ENCODE peak calls at places on chromosomes 12 and 14, in five cellular contexts. One of them, this sample, is unnamed.

GRCh38 chr14:90061849-90062794 is at the start of gene KCNK13:
- DNase-seq in GM23338: peak
- DNase-seq in thyroid gland: peak
- DNase-seq in AG04450: no peak
- DNase-seq in left lung: peak
- DNase-seq in this sample: no peak

GRCh38 chr12:9024512-9024911 is 35.2 kb downstream of the KLRG1 start:
- DNase-seq in thyroid gland: no peak
- DNase-seq in GM23338: no peak
- DNase-seq in left lung: no peak
- DNase-seq in AG04450: no peak
- DNase-seq in this sample: no peak

GRCh38 chr12:122868471-122869177 is 27.3 kb downstream of the VPS37B start:
- DNase-seq in AG04450: no peak
- DNase-seq in left lung: no peak
- DNase-seq in GM23338: no peak
- DNase-seq in thyroid gland: no peak
- DNase-seq in this sample: no peak

GRCh38 chr14:99195602-99196309 is 76.2 kb downstream of the BCL11B start:
- DNase-seq in left lung: peak
- DNase-seq in thyroid gland: peak
- DNase-seq in AG04450: no peak
- DNase-seq in GM23338: no peak
- DNase-seq in this sample: no peak

GRCh38 chr14:31699809-31700208 is 138.6 kb downstream of the NUBPL start:
- DNase-seq in AG04450: no peak
- DNase-seq in GM23338: no peak
- DNase-seq in left lung: no peak
- DNase-seq in thyroid gland: no peak
- DNase-seq in this sample: no peak

GRCh38 chr14:85634205-85634604 is 104.3 kb downstream of the FLRT2 start:
- DNase-seq in thyroid gland: no peak
- DNase-seq in GM23338: no peak
- DNase-seq in left lung: no peak
- DNase-seq in AG04450: no peak
- DNase-seq in this sample: peak

GRCh38 chr14:50320279-50320678 is 8.2 kb downstream of the DMAC2L start:
- DNase-seq in AG04450: no peak
- DNase-seq in GM23338: no peak
- DNase-seq in thyroid gland: no peak
- DNase-seq in left lung: no peak
- DNase-seq in this sample: no peak

GRCh38 chr12:19965196-19966038 is 402.9 kb upstream of the PDE3A start:
- DNase-seq in left lung: no peak
- DNase-seq in AG04450: no peak
- DNase-seq in thyroid gland: no peak
- DNase-seq in GM23338: no peak
- DNase-seq in this sample: no peak

GRCh38 chr14:71733210-71733883 is 198.9 kb upstream of the RGS6 start:
- DNase-seq in AG04450: no peak
- DNase-seq in thyroid gland: no peak
- DNase-seq in left lung: no peak
- DNase-seq in GM23338: no peak
- DNase-seq in this sample: no peak

GRCh38 chr12:109580272-109580671 is 6.7 kb downstream of the MVK start:
- DNase-seq in thyroid gland: no peak
- DNase-seq in AG04450: no peak
- DNase-seq in GM23338: no peak
- DNase-seq in left lung: no peak
- DNase-seq in this sample: no peak

GRCh38 chr12:89861086-89861485 is 152.4 kb upstream of the ATP2B1 start:
- DNase-seq in GM23338: no peak
- DNase-seq in AG04450: no peak
- DNase-seq in left lung: no peak
- DNase-seq in thyroid gland: no peak
- DNase-seq in this sample: no peak

GRCh38 chr12:80937391-80938238 is at the start of gene LIN7A:
- DNase-seq in left lung: peak
- DNase-seq in thyroid gland: peak
- DNase-seq in AG04450: no peak
- DNase-seq in GM23338: peak
- DNase-seq in this sample: no peak

GRCh38 chr12:53076461-53076860 is 2.7 kb downstream of the SPRYD3 start:
- DNase-seq in AG04450: no peak
- DNase-seq in left lung: no peak
- DNase-seq in thyroid gland: no peak
- DNase-seq in GM23338: no peak
- DNase-seq in this sample: no peak

GRCh38 chr14:69226736-69227135 is 33.2 kb upstream of the GALNT16 start:
- DNase-seq in AG04450: no peak
- DNase-seq in thyroid gland: no peak
- DNase-seq in GM23338: no peak
- DNase-seq in left lung: no peak
- DNase-seq in this sample: no peak

GRCh38 chr12:69204191-69204590 is 35.2 kb upstream of the CPSF6 start:
- DNase-seq in AG04450: no peak
- DNase-seq in left lung: no peak
- DNase-seq in GM23338: no peak
- DNase-seq in thyroid gland: no peak
- DNase-seq in this sample: no peak

GRCh38 chr12:49942921-49943662 is 7.4 kb upstream of the AQP2 start:
- DNase-seq in AG04450: no peak
- DNase-seq in left lung: peak
- DNase-seq in GM23338: no peak
- DNase-seq in thyroid gland: peak
- DNase-seq in this sample: no peak

GRCh38 chr14:70934502-70935134 is 27.4 kb downstream of the PCNX1 start:
- DNase-seq in GM23338: no peak
- DNase-seq in left lung: no peak
- DNase-seq in AG04450: peak
- DNase-seq in thyroid gland: no peak
- DNase-seq in this sample: no peak

GRCh38 chr14:73295198-73295796 is 58.0 kb downstream of the PAPLN start:
- DNase-seq in thyroid gland: no peak
- DNase-seq in GM23338: peak
- DNase-seq in AG04450: no peak
- DNase-seq in left lung: no peak
- DNase-seq in this sample: peak

GRCh38 chr14:22179190-22179589 is 409.8 kb downstream of the DAD1 start:
- DNase-seq in AG04450: no peak
- DNase-seq in GM23338: no peak
- DNase-seq in left lung: no peak
- DNase-seq in thyroid gland: no peak
- DNase-seq in this sample: no peak

GRCh38 chr14:74514471-74514932 is 20.9 kb downstream of the ISCA2 start:
- DNase-seq in left lung: no peak
- DNase-seq in AG04450: no peak
- DNase-seq in thyroid gland: peak
- DNase-seq in GM23338: peak
- DNase-seq in this sample: no peak

GRCh38 chr14:32043624-32044023 is 33.5 kb upstream of the ARHGAP5 start:
- DNase-seq in AG04450: no peak
- DNase-seq in left lung: no peak
- DNase-seq in thyroid gland: no peak
- DNase-seq in GM23338: no peak
- DNase-seq in this sample: no peak

GRCh38 chr14:88838015-88838414 is 13.6 kb downstream of the TTC8 start:
- DNase-seq in AG04450: no peak
- DNase-seq in thyroid gland: no peak
- DNase-seq in GM23338: no peak
- DNase-seq in left lung: no peak
- DNase-seq in this sample: no peak

GRCh38 chr12:25855716-25856115 is 102.8 kb upstream of the RASSF8 start:
- DNase-seq in thyroid gland: no peak
- DNase-seq in GM23338: no peak
- DNase-seq in AG04450: no peak
- DNase-seq in left lung: no peak
- DNase-seq in this sample: no peak

GRCh38 chr12:76781321-76781720 is 17.4 kb downstream of the ZDHHC17 start:
- DNase-seq in AG04450: no peak
- DNase-seq in GM23338: peak
- DNase-seq in left lung: no peak
- DNase-seq in thyroid gland: no peak
- DNase-seq in this sample: no peak

GRCh38 chr14:91065266-91065665 is 4.8 kb upstream of the RPS6KA5 start:
- DNase-seq in GM23338: no peak
- DNase-seq in AG04450: no peak
- DNase-seq in left lung: no peak
- DNase-seq in thyroid gland: peak
- DNase-seq in this sample: no peak

GRCh38 chr14:21244546-21244945 is 24.7 kb downstream of the HNRNPC start:
- DNase-seq in thyroid gland: no peak
- DNase-seq in left lung: no peak
- DNase-seq in AG04450: no peak
- DNase-seq in GM23338: no peak
- DNase-seq in this sample: no peak

GRCh38 chr12:57162541-57163125 is 15.2 kb upstream of the LRP1-AS start:
- DNase-seq in thyroid gland: no peak
- DNase-seq in left lung: peak
- DNase-seq in GM23338: no peak
- DNase-seq in AG04450: no peak
- DNase-seq in this sample: no peak

GRCh38 chr12:57159341-57159740 is 11.9 kb upstream of the LRP1-AS start:
- DNase-seq in thyroid gland: no peak
- DNase-seq in AG04450: no peak
- DNase-seq in GM23338: no peak
- DNase-seq in left lung: peak
- DNase-seq in this sample: no peak

GRCh38 chr12:57161491-57161890 is 14.1 kb upstream of the LRP1-AS start:
- DNase-seq in AG04450: no peak
- DNase-seq in left lung: no peak
- DNase-seq in GM23338: no peak
- DNase-seq in thyroid gland: no peak
- DNase-seq in this sample: no peak

GRCh38 chr12:57160021-57160420 is 12.6 kb upstream of the LRP1-AS start:
- DNase-seq in GM23338: no peak
- DNase-seq in left lung: peak
- DNase-seq in thyroid gland: no peak
- DNase-seq in AG04450: no peak
- DNase-seq in this sample: no peak

GRCh38 chr12:57160741-57161140 is 13.3 kb upstream of the LRP1-AS start:
- DNase-seq in thyroid gland: no peak
- DNase-seq in left lung: peak
- DNase-seq in AG04450: no peak
- DNase-seq in GM23338: no peak
- DNase-seq in this sample: no peak
- TF ChIP-seq CTCF in thyroid gland: no peak
- TF ChIP-seq CTCF in left lung: no peak
- TF ChIP-seq CTCF in AG04450: no peak
- TF ChIP-seq CTCF in GM23338: no peak
- TF ChIP-seq CTCF in this sample: no peak

DNA sequence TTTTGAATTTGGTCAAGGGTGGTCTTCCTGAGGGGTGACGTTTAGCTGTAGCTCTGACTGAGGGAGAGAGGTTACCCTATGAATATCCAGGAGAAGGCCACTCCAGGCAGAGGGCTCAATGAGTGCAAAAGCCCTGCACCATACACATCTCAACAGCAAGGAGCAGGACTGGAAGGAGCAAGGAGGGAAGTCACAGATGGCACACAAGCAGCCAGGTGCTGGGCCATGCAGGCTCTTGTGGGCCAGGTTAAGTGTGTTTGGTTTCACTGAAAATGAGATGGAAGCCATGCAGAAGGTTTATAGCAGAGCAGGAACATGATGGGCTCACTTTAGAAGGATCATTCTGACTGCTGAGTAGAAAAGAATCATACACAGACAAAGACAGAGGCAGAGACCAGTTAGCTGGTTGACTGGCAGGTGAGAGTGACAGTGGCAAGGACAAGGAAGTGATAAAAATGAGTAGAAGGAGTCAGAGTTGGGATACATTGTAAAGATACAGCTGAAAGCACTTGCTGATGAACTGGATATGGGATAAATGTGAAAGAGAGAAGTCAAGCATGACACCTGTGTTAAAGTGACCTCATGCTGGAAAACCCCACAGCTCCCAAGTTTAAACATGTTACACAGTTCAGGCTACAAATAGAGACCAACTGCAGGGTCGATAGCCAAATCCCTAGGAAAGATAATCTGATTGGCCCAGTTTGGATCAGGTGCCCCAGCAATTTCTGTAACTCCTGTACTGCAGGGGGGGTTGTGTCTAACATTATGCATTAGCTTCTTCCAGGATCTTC is 81.1 kb downstream of the PRKD1 start:
- DNase-seq in thyroid gland: no peak
- DNase-seq in GM23338: no peak
- DNase-seq in AG04450: peak
- DNase-seq in left lung: no peak
- DNase-seq in this sample: no peak
- H3K4me3 ChIP-seq in thyroid gland: no peak
- H3K4me3 ChIP-seq in GM23338: no peak
- H3K4me3 ChIP-seq in AG04450: no peak
- H3K4me3 ChIP-seq in left lung: no peak
- H3K4me3 ChIP-seq in this sample: no peak

DNA sequence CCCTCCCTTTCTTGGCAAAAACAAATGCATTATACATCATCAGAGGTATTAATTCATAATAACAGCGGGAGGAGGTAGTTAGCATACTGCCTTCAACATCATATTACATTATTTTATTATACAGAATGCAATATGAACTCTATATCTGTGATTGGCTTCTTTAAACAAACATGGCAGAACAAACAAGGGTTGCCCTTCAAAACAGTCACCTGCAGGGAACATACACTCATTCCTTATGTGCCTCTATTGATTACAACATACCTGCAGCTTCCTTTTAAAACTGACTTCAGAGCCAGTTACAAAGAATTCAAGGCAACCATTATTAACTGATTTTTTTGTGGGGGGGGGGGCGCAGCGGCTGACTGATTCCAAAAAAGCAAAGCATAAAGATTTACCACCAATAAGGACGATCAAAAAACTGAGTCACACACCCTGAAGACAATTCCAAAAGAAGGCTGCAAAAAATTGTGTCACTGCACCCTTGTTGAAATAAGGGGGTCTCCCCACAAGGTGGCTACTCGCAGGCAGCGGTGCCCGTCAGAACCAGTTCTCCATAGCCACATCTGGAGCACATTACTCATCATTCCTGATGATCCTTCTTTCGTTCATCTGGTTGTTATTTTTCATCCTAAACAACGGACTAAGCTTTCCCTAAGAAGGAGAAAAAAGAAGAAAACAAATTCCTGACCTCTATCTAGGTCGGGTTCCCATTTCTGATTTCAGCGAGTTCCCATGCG is 51.8 kb downstream of the SMUG1 start:
- DNase-seq in left lung: no peak
- DNase-seq in thyroid gland: no peak
- DNase-seq in AG04450: no peak
- DNase-seq in GM23338: no peak
- DNase-seq in this sample: peak
- TF ChIP-seq CTCF in left lung: no peak
- TF ChIP-seq CTCF in thyroid gland: no peak
- TF ChIP-seq CTCF in AG04450: no peak
- TF ChIP-seq CTCF in GM23338: peak
- TF ChIP-seq CTCF in this sample: peak

DNA sequence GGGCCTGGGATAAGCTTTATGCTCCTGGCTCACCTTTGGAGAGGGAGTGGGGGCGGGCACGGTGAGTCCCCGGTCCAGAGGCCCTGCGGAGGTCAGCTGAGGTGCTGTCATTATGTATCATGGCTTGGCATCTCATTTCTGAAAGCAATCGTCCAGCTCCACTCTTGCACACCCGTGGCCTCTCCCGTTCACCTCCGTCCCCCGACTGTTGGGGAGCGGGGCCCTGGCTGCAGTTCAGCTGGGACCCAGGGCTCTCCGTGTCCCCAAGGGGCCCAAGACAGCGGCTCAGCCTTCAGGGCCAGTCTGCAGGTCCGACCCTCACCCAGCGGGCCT is 10.6 kb downstream of the BMP4 start:
- DNase-seq in AG04450: no peak
- DNase-seq in GM23338: no peak
- DNase-seq in thyroid gland: no peak
- DNase-seq in left lung: peak
- DNase-seq in this sample: no peak
- H3K4me3 ChIP-seq in AG04450: no peak
- H3K4me3 ChIP-seq in GM23338: peak
- H3K4me3 ChIP-seq in thyroid gland: no peak
- H3K4me3 ChIP-seq in left lung: no peak
- H3K4me3 ChIP-seq in this sample: no peak